ENCODE peak calls at places on chromosome 18, in eight cellular contexts. W is activated naive CD4-positive, alpha-beta T cell treated with Interleukin-2 at 50 U/mL for 16 hours; E is Ammon's horn; N is PC-3; Y is AML-193; R is activated CD4-positive, alpha-beta T cell treated with anti-CD3 and anti-CD28 coated beads, Interleukin-2, amount 50 U/mL, for 4 hours; B is Caki2; D is posterior cingulate gyrus. L is an unnamed sample.

GRCh38 chr18:53798516-53798915 is 426.0 kb downstream of the MBD2 start:
- DNase-seq in W (no peak), E (no peak), N (no peak), Y (no peak), R (no peak), B (no peak), D (no peak), L (no peak)

GRCh38 chr18:35456181-35456850 is 41.4 kb downstream of the INO80C start:
- DNase-seq in W (no peak), E (no peak), N (peak; percentile 39), Y (no peak), R (no peak), B (peak; percentile 51), D (no peak), L (no peak)

GRCh38 chr18:49690307-49690706 is 123.0 kb downstream of the ACAA2 start:
- DNase-seq in W (no peak), E (no peak), N (peak; percentile 78), Y (no peak), R (no peak), B (peak; percentile 61), D (no peak), L (no peak)

GRCh38 chr18:70371085-70371735 is 82.4 kb downstream of the SOCS6 start:
- DNase-seq in W (no peak), E (no peak), N (peak; percentile 49), Y (no peak), R (no peak), B (no peak), D (no peak), L (no peak)

GRCh38 chr18:3985030-3985429 is 470.1 kb downstream of the DLGAP1 start:
- DNase-seq in W (no peak), E (no peak), N (no peak), Y (no peak), R (no peak), B (no peak), D (no peak), L (no peak)

GRCh38 chr18:33440011-33440383 is 524 bp downstream of the CCDC178 start:
- DNase-seq in W (no peak), E (peak; percentile 69), N (peak; percentile 1), Y (no peak), R (no peak), B (peak; percentile 5), D (peak; percentile 58), L (no peak)

GRCh38 chr18:79204889-79205807 is 136.0 kb downstream of the ATP9B start:
- DNase-seq in W (no peak), E (no peak), N (no peak), Y (no peak), R (no peak), B (no peak), D (no peak), L (no peak)

GRCh38 chr18:22705328-22705727 is 227.8 kb upstream of the RBBP8 start:
- DNase-seq in W (no peak), E (no peak), N (peak; percentile 71), Y (no peak), R (no peak), B (no peak), D (no peak), L (no peak)

GRCh38 chr18:8771930-8772329 is 66.6 kb downstream of the MTCL1 start:
- DNase-seq in W (no peak), E (no peak), N (no peak), Y (no peak), R (no peak), B (peak; percentile 45), D (no peak), L (no peak)

GRCh38 chr18:74897971-74898657 is 300.4 kb downstream of the ZNF407 start:
- DNase-seq in W (no peak), E (peak; percentile 37), N (peak; percentile 76), Y (no peak), R (no peak), B (no peak), D (no peak), L (no peak)

GRCh38 chr18:79637921-79638855 is 41.4 kb upstream of the CTDP1 start:
- DNase-seq in W (no peak), E (no peak), N (no peak), Y (no peak), R (no peak), B (no peak), D (no peak), L (no peak)

GRCh38 chr18:73462092-73462491 is 594.3 kb upstream of the NETO1 start:
- DNase-seq in W (no peak), E (peak; percentile 31), N (peak; percentile 23), Y (no peak), R (no peak), B (no peak), D (no peak), L (no peak)

GRCh38 chr18:54279477-54280205 is 10.3 kb downstream of the POLI start:
- DNase-seq in W (no peak), E (no peak), N (no peak), Y (no peak), R (no peak), B (peak; percentile 87), D (no peak), L (no peak)

GRCh38 chr18:3808985-3809780 is 359.2 kb downstream of the TGIF1 start:
- DNase-seq in W (no peak), E (no peak), N (no peak), Y (no peak), R (no peak), B (no peak), D (no peak), L (no peak)

GRCh38 chr18:44826418-44827259 is 146.0 kb downstream of the SETBP1 start:
- DNase-seq in W (no peak), E (peak; percentile 87), N (peak; percentile 63), Y (no peak), R (no peak), B (peak; percentile 54), D (peak; percentile 55), L (no peak)

GRCh38 chr18:2846638-2847340 is at the start of gene EMILIN2:
- DNase-seq in W (peak; percentile 45), E (no peak), N (no peak), Y (no peak), R (peak; percentile 39), B (peak; percentile 63), D (no peak), L (no peak)

GRCh38 chr18:49071365-49071764 is 120.6 kb upstream of the SMAD7 start:
- DNase-seq in W (no peak), E (no peak), N (no peak), Y (no peak), R (no peak), B (no peak), D (no peak), L (no peak)

GRCh38 chr18:3579701-3580100 is 129.7 kb downstream of the TGIF1 start:
- DNase-seq in W (no peak), E (no peak), N (peak; percentile 58), Y (no peak), R (no peak), B (peak; percentile 81), D (no peak), L (no peak)

GRCh38 chr18:4016391-4017049 is 438.6 kb downstream of the DLGAP1 start:
- DNase-seq in W (no peak), E (no peak), N (no peak), Y (no peak), R (no peak), B (no peak), D (no peak), L (no peak)

GRCh38 chr18:57353137-57353939 is 981 bp downstream of the ST8SIA3 start:
- DNase-seq in W (no peak), E (no peak), N (no peak), Y (no peak), R (no peak), B (no peak), D (peak; percentile 49), L (no peak)

GRCh38 chr18:35777042-35777441 is 195.4 kb upstream of the RMP24 start:
- DNase-seq in W (no peak), E (no peak), N (peak; percentile 5), Y (no peak), R (no peak), B (no peak), D (no peak), L (no peak)

GRCh38 chr18:29248856-29249255 is 1071.9 kb upstream of the CDH2 start:
- DNase-seq in W (no peak), E (peak; percentile 12), N (no peak), Y (no peak), R (no peak), B (no peak), D (no peak), L (no peak)

GRCh38 chr18:57430166-57430958 is 4.8 kb upstream of the ONECUT2 start:
- DNase-seq in W (no peak), E (no peak), N (no peak), Y (no peak), R (no peak), B (no peak), D (no peak), L (no peak)

GRCh38 chr18:74840492-74841167 is 243.0 kb downstream of the ZNF407 start:
- DNase-seq in W (no peak), E (no peak), N (peak; percentile 81), Y (no peak), R (no peak), B (no peak), D (no peak), L (no peak)

GRCh38 chr18:78670778-78671405 is 308.7 kb upstream of the SALL3 start:
- DNase-seq in W (no peak), E (no peak), N (no peak), Y (no peak), R (no peak), B (no peak), D (no peak), L (no peak)

GRCh38 chr18:45449761-45450227 is 165.5 kb upstream of the SLC14A2 start:
- DNase-seq in W (no peak), E (peak; percentile 68), N (no peak), Y (no peak), R (no peak), B (no peak), D (peak; percentile 42), L (no peak)

GRCh38 chr18:8357320-8357719 is 251.9 kb upstream of the RAB12 start:
- DNase-seq in W (no peak), E (no peak), N (no peak), Y (no peak), R (no peak), B (no peak), D (no peak), L (no peak)

GRCh38 chr18:51007787-51008134 is 22.3 kb upstream of the SMAD4 start:
- DNase-seq in W (no peak), E (peak; percentile 54), N (no peak), Y (no peak), R (no peak), B (no peak), D (no peak), L (no peak)

GRCh38 chr18:79747156-79747845 is 50.4 kb upstream of the KCNG2 start:
- DNase-seq in W (no peak), E (no peak), N (no peak), Y (no peak), R (no peak), B (no peak), D (no peak), L (no peak)

GRCh38 chr18:3604626-3605408 is 154.8 kb downstream of the TGIF1 start:
- DNase-seq in W (no peak), E (peak; percentile 44), N (peak; percentile 94), Y (peak; percentile 94), R (no peak), B (peak; percentile 76), D (no peak), L (no peak)

GRCh38 chr18:666177-666576 is 8.7 kb downstream of the TYMS start:
- DNase-seq in W (no peak), E (no peak), N (peak; percentile 15), Y (no peak), R (no peak), B (no peak), D (no peak), L (no peak)

GRCh38 chr18:24270937-24271380 is 126.7 kb downstream of the OSBPL1A start:
- DNase-seq in W (no peak), E (no peak), N (peak; percentile 55), Y (no peak), R (no peak), B (peak; percentile 52), D (no peak), L (no peak)

GRCh38 chr18:44651453-44651852 is 29.2 kb upstream of the SETBP1 start:
- DNase-seq in W (no peak), E (no peak), N (peak; percentile 62), Y (no peak), R (no peak), B (peak; percentile 41), D (no peak), L (no peak)

GRCh38 chr18:64208531-64208930 is 59.6 kb upstream of the LINC00305 start:
- DNase-seq in W (no peak), E (no peak), N (no peak), Y (no peak), R (no peak), B (no peak), D (no peak), L (no peak)

L was measured in GOT3.